ENCODE peak calls at places on chromosomes 6 and 20, in eight cellular contexts. M is amygdala; C is OCI-M1; U is GM10248; Z is stimulated activated CD4-positive, alpha-beta T cell treated with anti-CD3 and anti-CD28 coated beads, Interleukin-15, amount 100 ng/mL, for 24 hours; A is effector CD4-positive, alpha-beta T cell; W is head of caudate nucleus; J is stimulated activated CD8-positive, alpha-beta memory T cell treated with anti-CD3 and anti-CD28 coated beads, Interleukin-7, amount 100 ng/mL, for 1 hour. S is an unnamed sample.

GRCh38 chr6:96837138-96837971 is at the start of gene GPR63:
- DNase-seq in U (peak; percentile 92), J (peak; percentile 9), C (peak; percentile 90), A (peak; percentile 50), M (peak; percentile 26), Z (peak; percentile 85), W (peak; percentile 70), S (peak; percentile 61)

GRCh38 chr6:52725530-52726192 is 37.6 kb downstream of the GSTA2 start:
- DNase-seq in J (no peak), Z (no peak), U (no peak), W (no peak), C (no peak), M (no peak), A (no peak), S (no peak)

GRCh38 chr6:107305391-107305790 is 154.0 kb downstream of the PDSS2 start:
- DNase-seq in J (no peak), W (no peak), A (no peak), C (no peak), U (no peak), Z (no peak), M (no peak), S (no peak)

GRCh38 chr20:60648556-60648955 is 603.5 kb upstream of the CDH4 start:
- DNase-seq in M (no peak), A (no peak), W (no peak), Z (no peak), J (no peak), U (no peak), C (no peak), S (no peak)

GRCh38 chr20:58251979-58252591 is 23.6 kb upstream of the ANKRD60 start:
- DNase-seq in W (no peak), U (no peak), C (peak; percentile 32), J (no peak), Z (no peak), M (no peak), A (no peak), S (no peak)

GRCh38 chr6:117555882-117556498 is 46.3 kb downstream of the GOPC start:
- DNase-seq in Z (peak; percentile 57), M (no peak), J (peak; percentile 11), U (no peak), C (peak; percentile 71), W (no peak), A (peak; percentile 61), S (no peak)

GRCh38 chr6:157323924-157324276 is 581 bp upstream of the TMEM242 start:
- DNase-seq in W (peak; percentile 71), M (no peak), J (no peak), Z (peak; percentile 53), A (no peak), C (no peak), U (peak; percentile 41), S (no peak)

GRCh38 chr6:85470023-85470410 is 20.1 kb downstream of the NT5E start:
- DNase-seq in M (no peak), Z (no peak), A (no peak), C (peak; percentile 82), W (no peak), U (no peak), J (no peak), S (no peak)

GRCh38 chr20:6157345-6157744 is 34.5 kb upstream of the FERMT1 start:
- DNase-seq in C (peak; percentile 31), Z (no peak), M (no peak), J (no peak), U (no peak), A (no peak), W (no peak), S (no peak)

GRCh38 chr6:136323431-136324112 is 33.9 kb upstream of the BCLAF1 start:
- DNase-seq in C (no peak), W (no peak), A (no peak), J (no peak), M (no peak), U (no peak), Z (no peak), S (no peak)

GRCh38 chr6:3523288-3523670 is 66.4 kb upstream of the SLC22A23 start:
- DNase-seq in J (no peak), Z (no peak), W (no peak), C (no peak), A (no peak), U (no peak), M (no peak), S (no peak)

GRCh38 chr20:11094196-11094595 is 420.4 kb upstream of the JAG1 start:
- DNase-seq in M (no peak), C (no peak), W (no peak), J (no peak), A (no peak), U (no peak), Z (no peak), S (no peak)

GRCh38 chr6:27019651-27020552 is 227.6 kb upstream of the PRSS16 start:
- DNase-seq in Z (peak; percentile 76), U (peak; percentile 81), J (no peak), A (no peak), C (peak; percentile 98), W (peak; percentile 70), M (peak; percentile 60), S (no peak)

GRCh38 chr6:111651185-111652034 is 45.7 kb upstream of the TRAF3IP2 start:
- DNase-seq in W (no peak), U (no peak), C (peak; percentile 40), Z (no peak), J (no peak), A (no peak), M (no peak), S (no peak)

GRCh38 chr6:130624046-130624445 is 203.2 kb upstream of the SMLR1 start:
- DNase-seq in Z (no peak), M (no peak), J (no peak), A (no peak), W (no peak), C (no peak), U (no peak), S (no peak)

GRCh38 chr6:12181481-12181880 is 108.7 kb upstream of the EDN1 start:
- DNase-seq in W (no peak), M (no peak), C (no peak), Z (no peak), J (no peak), A (no peak), U (no peak), S (no peak)

GRCh38 chr6:100886078-100886477 is 4.9 kb upstream of the ASCC3 start:
- DNase-seq in J (no peak), A (no peak), Z (no peak), C (no peak), M (no peak), U (no peak), W (no peak), S (no peak)

GRCh38 chr6:161346717-161347504 is 73.0 kb upstream of the AGPAT4 start:
- DNase-seq in J (no peak), A (no peak), U (no peak), M (no peak), C (no peak), Z (no peak), W (no peak), S (no peak)

GRCh38 chr6:797479-798077 is 104.6 kb upstream of the EXOC2 start:
- DNase-seq in W (peak; percentile 27), A (peak; percentile 9), U (peak; percentile 39), Z (peak; percentile 57), J (no peak), C (peak; percentile 72), M (no peak), S (peak; percentile 25)

GRCh38 chr20:22825546-22825945 is 209.6 kb upstream of the SSTR4 start:
- DNase-seq in Z (no peak), C (no peak), M (no peak), W (no peak), A (no peak), U (no peak), J (no peak), S (no peak)

GRCh38 chr20:37968726-37969401 is 64.4 kb downstream of the TTI1 start:
- DNase-seq in A (no peak), C (no peak), U (no peak), Z (no peak), J (no peak), W (no peak), M (no peak), S (no peak)

GRCh38 chr20:11549172-11550117 is 368.2 kb upstream of the BTBD3 start:
- DNase-seq in U (no peak), A (no peak), J (no peak), Z (no peak), W (no peak), M (no peak), C (no peak), S (no peak)

GRCh38 chr6:156980515-156980914 is 203.3 kb downstream of the ARID1B start:
- DNase-seq in J (no peak), A (no peak), C (no peak), Z (no peak), U (no peak), M (no peak), W (no peak), S (no peak)

GRCh38 chr6:43761666-43762409 is 8.2 kb upstream of the VEGFA start:
- DNase-seq in U (no peak), Z (no peak), J (no peak), M (no peak), W (no peak), A (no peak), C (no peak), S (no peak)

GRCh38 chr6:134938896-134939295 is 11.0 kb downstream of the ALDH8A1 start:
- DNase-seq in M (no peak), W (no peak), J (no peak), Z (peak; percentile 85), A (peak; percentile 20), U (peak; percentile 50), C (no peak), S (no peak)

GRCh38 chr20:3045816-3046676 is at the start of gene MRPS26:
- DNase-seq in U (peak; percentile 94), W (peak; percentile 91), C (peak; percentile 97), M (peak; percentile 82), Z (peak; percentile 90), A (peak; percentile 65), J (peak; percentile 51), S (peak; percentile 41)

GRCh38 chr6:43054206-43054943 is 724 bp upstream of the CUL7 start:
- DNase-seq in W (no peak), U (no peak), C (no peak), A (no peak), Z (no peak), M (no peak), J (no peak), S (no peak)

GRCh38 chr6:159513074-159513473 is 180.0 kb downstream of the SOD2 start:
- DNase-seq in Z (no peak), A (no peak), J (no peak), U (no peak), M (no peak), W (no peak), C (no peak), S (no peak)

GRCh38 chr6:136404627-136405310 is 115.1 kb upstream of the BCLAF1 start:
- DNase-seq in U (no peak), C (no peak), Z (no peak), A (no peak), W (no peak), M (no peak), J (no peak), S (no peak)

GRCh38 chr20:44309763-44310663 is 989 bp downstream of the FITM2 start:
- DNase-seq in W (no peak), U (no peak), J (no peak), C (peak; percentile 83), Z (peak; percentile 9), M (no peak), A (no peak), S (no peak)